ENCODE peak calls at places on chromosomes 13 and 19, in five cellular contexts. O is nucleus accumbens, V is non-pigmented ciliary epithelial cell, A is endothelial cell, D is adrenal gland. U is an unnamed sample.

GRCh38 chr19:1045247-1045603 is 5.3 kb downstream of the ABCA7 start:
- DNase-seq in O (no peak), V (no peak), A (no peak), D (no peak), U (no peak)

GRCh38 chr13:106373989-106374572 is 161.4 kb downstream of the EFNB2 start:
- DNase-seq in O (no peak), V (no peak), A (no peak), D (peak), U (no peak)

GRCh38 chr19:56748443-56748842 is 76.9 kb upstream of the ZNF835 start:
- DNase-seq in O (no peak), V (no peak), A (no peak), D (peak), U (peak)

GRCh38 chr19:36113895-36114762 is 546 bp downstream of the POLR2I start:
- DNase-seq in O (peak), V (no peak), A (peak), D (peak), U (no peak)

GRCh38 chr19:29264897-29265296 is 51.9 kb upstream of the UQCRFS1 start:
- DNase-seq in O (no peak), V (no peak), A (no peak), D (no peak), U (no peak)

GRCh38 chr13:90156390-90156789 is 1191.1 kb upstream of the MIR17HG start:
- DNase-seq in O (no peak), V (no peak), A (no peak), D (no peak), U (no peak)

GRCh38 chr19:375395-376110 is 31.0 kb upstream of the MIER2 start:
- DNase-seq in O (no peak), V (no peak), A (no peak), D (no peak), U (no peak)

GRCh38 chr13:31072041-31072440 is 89.7 kb downstream of the HSPH1 start:
- DNase-seq in O (no peak), V (no peak), A (no peak), D (no peak), U (no peak)

GRCh38 chr13:52879950-52880650 is 31.7 kb upstream of the PCDH8 start:
- DNase-seq in O (no peak), V (no peak), A (no peak), D (no peak), U (no peak)

GRCh38 chr19:22545751-22546150 is 88.4 kb upstream of the ZNF492 start:
- DNase-seq in O (peak), V (no peak), A (peak), D (peak), U (peak)